ENCODE peak calls at places on chromosomes 11 and 22, in four cellular contexts. P, E, N and C are unnamed samples.

GRCh38 chr11:36057372-36058045 is 113.6 kb downstream of the LDLRAD3 start:
- DNase-seq in P (no peak), E (no peak), N (no peak), C (no peak)

GRCh38 chr11:111843659-111844058 is 27.7 kb downstream of the ALG9 start:
- DNase-seq in P (no peak), E (no peak), N (no peak), C (no peak)

GRCh38 chr11:111557425-111558111 is 17.0 kb downstream of the LAYN start:
- DNase-seq in P (no peak), E (no peak), N (peak), C (no peak)

GRCh38 chr11:111939836-111940604 is 2.9 kb downstream of the DIXDC1 start:
- DNase-seq in P (no peak), E (no peak), N (no peak), C (no peak)

GRCh38 chr11:130428692-130429681 is 578 bp upstream of the ADAMTS8 start:
- DNase-seq in P (no peak), E (no peak), N (no peak), C (no peak)

GRCh38 chr11:59135648-59136461 is 6.8 kb upstream of the FAM111A start:
- DNase-seq in P (peak), E (peak), N (peak), C (peak)

GRCh38 chr22:28795932-28796856 is 4.2 kb downstream of the XBP1 start:
- DNase-seq in P (no peak), E (no peak), N (no peak), C (no peak)

GRCh38 chr22:43851058-43851978 is 11.0 kb downstream of the SULT4A1 start:
- DNase-seq in P (no peak), E (no peak), N (no peak), C (no peak)

GRCh38 chr22:45424241-45424731 is 10.8 kb downstream of the RIBC2 start:
- DNase-seq in P (no peak), E (no peak), N (no peak), C (peak)

GRCh38 chr11:58659404-58659803 is 36.9 kb downstream of the CNTF start:
- DNase-seq in P (no peak), E (no peak), N (peak), C (no peak)

GRCh38 chr11:68120212-68121066 is 749 bp downstream of the CHKA start:
- DNase-seq in P (no peak), E (peak), N (peak), C (peak)

GRCh38 chr11:35177370-35177769 is 38.4 kb downstream of the CD44 start:
- DNase-seq in P (no peak), E (no peak), N (no peak), C (no peak)

GRCh38 chr11:62122076-62122475 is 1.7 kb upstream of the INCENP start:
- DNase-seq in P (peak), E (peak), N (peak), C (peak)

GRCh38 chr11:59216654-59217640 is 4.2 kb upstream of the MPEG1 start:
- DNase-seq in P (no peak), E (no peak), N (no peak), C (peak)

GRCh38 chr11:85076535-85077330 is 550.4 kb downstream of the DLG2 start:
- DNase-seq in P (no peak), E (no peak), N (no peak), C (no peak)

GRCh38 chr11:36077886-36078685 is 134.2 kb downstream of the LDLRAD3 start:
- DNase-seq in P (no peak), E (no peak), N (no peak), C (no peak)

GRCh38 chr22:41725510-41726110 is 26.3 kb downstream of the MEI1 start:
- DNase-seq in P (no peak), E (peak), N (peak), C (peak)

GRCh38 chr11:61338783-61339489 is 5.9 kb downstream of the TKFC start:
- DNase-seq in P (no peak), E (no peak), N (no peak), C (no peak)

GRCh38 chr11:9567401-9567800 is 6.1 kb upstream of the WEE1 start:
- DNase-seq in P (no peak), E (no peak), N (no peak), C (no peak)

GRCh38 chr11:124518900-124519541 is 24.4 kb downstream of the OR8B12 start:
- DNase-seq in P (no peak), E (no peak), N (no peak), C (peak)

GRCh38 chr11:18737642-18738041 is 11.7 kb upstream of the IGSF22 start:
- DNase-seq in P (no peak), E (no peak), N (no peak), C (no peak)

GRCh38 chr11:83159901-83160865 is 3.3 kb downstream of the PCF11 start:
- DNase-seq in P (no peak), E (no peak), N (no peak), C (peak)

GRCh38 chr22:50481045-50481439 is 301 bp upstream of the ADM2 start:
- DNase-seq in P (no peak), E (no peak), N (no peak), C (no peak)

GRCh38 chr22:24430431-24431308 is 3.3 kb downstream of the ADORA2A start:
- DNase-seq in P (no peak), E (no peak), N (no peak), C (no peak)

GRCh38 chr22:24427500-24428164 is at the start of gene ADORA2A:
- DNase-seq in P (no peak), E (no peak), N (no peak), C (peak)

GRCh38 chr22:24431309-24432034 is 4.1 kb downstream of the ADORA2A start:
- DNase-seq in P (no peak), E (no peak), N (no peak), C (no peak)

GRCh38 chr22:24428751-24429410 is 1.5 kb downstream of the ADORA2A start:
- DNase-seq in P (no peak), E (no peak), N (no peak), C (no peak)

DNA sequence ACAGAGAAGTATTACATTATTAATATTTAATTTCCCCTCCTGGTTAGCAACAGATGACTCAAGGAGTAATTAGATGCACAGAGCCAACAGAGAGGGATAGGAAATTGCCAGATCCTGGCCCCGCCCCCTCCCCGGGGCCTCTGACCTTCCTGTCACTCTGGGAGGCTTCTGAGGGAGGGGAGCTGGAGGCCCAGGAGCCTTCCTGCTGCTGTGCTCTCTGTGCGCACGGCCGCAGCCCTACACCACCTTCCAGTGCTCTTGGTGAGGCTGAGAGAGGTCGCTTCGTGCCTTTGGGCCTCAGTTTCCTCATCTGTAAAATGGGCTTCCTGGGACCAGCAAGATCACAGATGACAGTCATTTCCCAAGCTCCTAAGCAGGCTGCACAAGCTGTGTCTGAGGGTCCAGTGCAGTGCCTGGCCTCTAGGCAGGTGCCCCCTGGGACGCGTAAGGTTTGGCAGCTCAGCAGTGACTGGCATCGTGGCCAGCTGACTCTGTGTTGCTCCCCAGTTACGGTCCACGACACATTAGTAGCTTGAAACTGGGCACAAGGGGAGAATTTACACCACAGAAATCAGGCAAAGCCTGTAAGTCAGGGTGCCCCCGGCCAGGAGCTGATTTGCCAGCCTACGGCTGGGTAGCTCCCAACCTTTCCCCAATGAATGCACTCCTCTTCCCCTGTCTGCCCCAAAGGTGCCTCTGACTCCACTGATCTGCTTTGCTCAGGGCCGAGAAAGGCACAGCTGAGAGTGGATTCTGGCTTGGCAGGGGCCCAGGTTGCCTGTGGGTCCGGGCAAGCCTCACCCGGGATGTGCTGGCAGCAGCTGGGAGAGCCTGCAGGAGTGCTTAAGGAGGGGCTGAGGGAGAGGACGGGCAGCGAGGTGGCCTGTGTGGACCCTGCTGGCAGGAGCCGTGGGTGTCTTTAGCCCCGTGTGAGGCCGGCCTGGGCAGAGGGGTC is 2.3 kb downstream of the ADORA2A start:
- DNase-seq in P (no peak), E (peak), N (no peak), C (peak)
- H3K4me3 ChIP-seq in P (no peak), E (no peak), N (no peak), C (no peak)

GRCh38 chr11:73597956-73598718 is at the start of gene FAM168A:
- DNase-seq in P (peak), E (peak), N (peak), C (peak)
- TF ChIP-seq POLR2A in P (peak), E (peak), N (peak), C (peak)

GRCh38 chr11:131734871-131735270 is 364.5 kb downstream of the NTM start:
- DNase-seq in P (no peak), E (no peak), N (no peak), C (no peak)

GRCh38 chr11:131744847-131745246 is 374.4 kb downstream of the NTM start:
- DNase-seq in P (no peak), E (no peak), N (no peak), C (no peak)

GRCh38 chr11:131737357-131737756 is 366.9 kb downstream of the NTM start:
- DNase-seq in P (no peak), E (no peak), N (no peak), C (peak)

GRCh38 chr11:131739243-131739882 is 368.9 kb downstream of the NTM start:
- DNase-seq in P (no peak), E (no peak), N (no peak), C (no peak)
- TF ChIP-seq MYC in P (no peak), E (no peak), N (no peak), C (no peak)

DNA sequence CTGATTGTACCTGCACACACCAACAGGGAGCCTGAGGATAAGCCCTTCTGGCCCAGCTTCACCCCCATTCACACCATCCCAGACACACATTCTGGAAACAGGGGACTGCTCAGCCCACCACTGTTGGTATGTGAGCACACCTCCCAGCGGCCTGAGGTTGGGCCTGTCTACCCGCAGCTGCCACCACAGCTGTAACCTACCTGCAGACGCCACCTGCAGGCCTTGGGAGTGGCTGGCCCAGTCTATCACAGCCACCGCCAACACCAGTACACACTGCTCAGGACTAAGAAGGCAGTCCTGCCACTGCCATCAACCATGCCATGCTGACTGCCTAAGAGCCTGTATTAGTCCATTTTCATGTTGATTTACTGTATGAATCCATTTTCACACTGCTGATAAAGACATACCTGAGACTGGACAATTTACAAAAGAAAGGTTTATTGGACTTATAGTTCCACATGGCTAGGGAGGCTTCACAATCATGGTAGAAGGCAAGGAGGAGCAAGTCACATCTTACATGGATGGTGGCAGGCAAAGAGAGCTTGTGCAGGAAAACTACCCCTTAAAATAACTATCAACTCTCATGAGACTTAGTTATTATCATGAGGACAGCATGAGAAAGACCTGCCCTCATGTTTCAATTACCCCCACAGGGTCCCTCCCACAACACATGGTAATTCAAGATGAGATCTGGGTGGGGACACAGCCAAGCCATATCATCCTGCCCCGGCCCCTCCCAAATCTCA is 30.6 kb downstream of the RSF1 start:
- DNase-seq in P (no peak), E (no peak), N (no peak), C (no peak)
- H3K4me3 ChIP-seq in P (no peak), E (no peak), N (no peak), C (no peak)